ENCODE peak calls at places on chromosomes 7 and 10, in eight cellular contexts. One of them, this sample, is unnamed.

GRCh38 chr10:48924988-48925387 is 14.7 kb downstream of the LRRC18 start:
- DNase-seq in mucosa of descending colon: no peak
- DNase-seq in ovary: no peak
- DNase-seq in GM13976: no peak
- DNase-seq in body of pancreas: no peak
- DNase-seq in activated B cell treated with CpG ODN at 0.5 μM for 24 hours: no peak
- DNase-seq in tibial nerve: no peak
- DNase-seq in brain microvascular endothelial cell: no peak
- DNase-seq in this sample: no peak

GRCh38 chr10:61733358-61733940 is 70.7 kb downstream of the CABCOCO1 start:
- DNase-seq in mucosa of descending colon: peak; percentile 59
- DNase-seq in ovary: no peak
- DNase-seq in GM13976: peak; percentile 8
- DNase-seq in body of pancreas: peak; percentile 24
- DNase-seq in activated B cell treated with CpG ODN at 0.5 μM for 24 hours: no peak
- DNase-seq in tibial nerve: peak; percentile 49
- DNase-seq in brain microvascular endothelial cell: peak; percentile 45
- DNase-seq in this sample: no peak

GRCh38 chr7:123751816-123752215 is 3.0 kb upstream of the WASL start:
- DNase-seq in mucosa of descending colon: no peak
- DNase-seq in ovary: no peak
- DNase-seq in GM13976: no peak
- DNase-seq in body of pancreas: no peak
- DNase-seq in activated B cell treated with CpG ODN at 0.5 μM for 24 hours: no peak
- DNase-seq in tibial nerve: no peak
- DNase-seq in brain microvascular endothelial cell: no peak
- DNase-seq in this sample: no peak

GRCh38 chr7:94763268-94763667 is 107.3 kb upstream of the SGCE start:
- DNase-seq in mucosa of descending colon: no peak
- DNase-seq in ovary: no peak
- DNase-seq in GM13976: no peak
- DNase-seq in body of pancreas: no peak
- DNase-seq in activated B cell treated with CpG ODN at 0.5 μM for 24 hours: no peak
- DNase-seq in tibial nerve: no peak
- DNase-seq in brain microvascular endothelial cell: no peak
- DNase-seq in this sample: no peak

GRCh38 chr7:118696879-118697278 is 472.4 kb downstream of the ANKRD7 start:
- DNase-seq in mucosa of descending colon: no peak
- DNase-seq in ovary: no peak
- DNase-seq in GM13976: no peak
- DNase-seq in body of pancreas: no peak
- DNase-seq in activated B cell treated with CpG ODN at 0.5 μM for 24 hours: no peak
- DNase-seq in tibial nerve: no peak
- DNase-seq in brain microvascular endothelial cell: no peak
- DNase-seq in this sample: no peak

GRCh38 chr10:118977022-118977599 is 52.4 kb upstream of the NANOS1 start:
- DNase-seq in mucosa of descending colon: no peak
- DNase-seq in ovary: no peak
- DNase-seq in GM13976: no peak
- DNase-seq in body of pancreas: no peak
- DNase-seq in activated B cell treated with CpG ODN at 0.5 μM for 24 hours: no peak
- DNase-seq in tibial nerve: no peak
- DNase-seq in brain microvascular endothelial cell: no peak
- DNase-seq in this sample: no peak

GRCh38 chr10:21214329-21214728 is 311.2 kb downstream of the SKIDA1 start:
- DNase-seq in mucosa of descending colon: no peak
- DNase-seq in ovary: no peak
- DNase-seq in GM13976: no peak
- DNase-seq in body of pancreas: no peak
- DNase-seq in activated B cell treated with CpG ODN at 0.5 μM for 24 hours: no peak
- DNase-seq in tibial nerve: no peak
- DNase-seq in brain microvascular endothelial cell: no peak
- DNase-seq in this sample: no peak

GRCh38 chr10:132524443-132525285 is 12.9 kb upstream of the INPP5A start:
- DNase-seq in mucosa of descending colon: no peak
- DNase-seq in ovary: no peak
- DNase-seq in GM13976: no peak
- DNase-seq in body of pancreas: no peak
- DNase-seq in activated B cell treated with CpG ODN at 0.5 μM for 24 hours: peak; percentile 8
- DNase-seq in tibial nerve: no peak
- DNase-seq in brain microvascular endothelial cell: no peak
- DNase-seq in this sample: peak; percentile 3

GRCh38 chr10:5573968-5574641 is 49.3 kb downstream of the CALML3 start:
- DNase-seq in mucosa of descending colon: no peak
- DNase-seq in ovary: no peak
- DNase-seq in GM13976: no peak
- DNase-seq in body of pancreas: no peak
- DNase-seq in activated B cell treated with CpG ODN at 0.5 μM for 24 hours: no peak
- DNase-seq in tibial nerve: no peak
- DNase-seq in brain microvascular endothelial cell: no peak
- DNase-seq in this sample: no peak

GRCh38 chr7:151838861-151839381 is 38.0 kb downstream of the PRKAG2 start:
- DNase-seq in mucosa of descending colon: no peak
- DNase-seq in ovary: no peak
- DNase-seq in GM13976: peak; percentile 49
- DNase-seq in body of pancreas: no peak
- DNase-seq in activated B cell treated with CpG ODN at 0.5 μM for 24 hours: peak; percentile 49
- DNase-seq in tibial nerve: no peak
- DNase-seq in brain microvascular endothelial cell: no peak
- DNase-seq in this sample: no peak

GRCh38 chr7:134940711-134941110 is 45.6 kb upstream of the AGBL3 start:
- DNase-seq in mucosa of descending colon: no peak
- DNase-seq in ovary: no peak
- DNase-seq in GM13976: no peak
- DNase-seq in body of pancreas: no peak
- DNase-seq in activated B cell treated with CpG ODN at 0.5 μM for 24 hours: no peak
- DNase-seq in tibial nerve: no peak
- DNase-seq in brain microvascular endothelial cell: no peak
- DNase-seq in this sample: no peak

GRCh38 chr10:131803863-131804425 is 96.9 kb upstream of the PPP2R2D start:
- DNase-seq in mucosa of descending colon: no peak
- DNase-seq in ovary: no peak
- DNase-seq in GM13976: no peak
- DNase-seq in body of pancreas: no peak
- DNase-seq in activated B cell treated with CpG ODN at 0.5 μM for 24 hours: no peak
- DNase-seq in tibial nerve: no peak
- DNase-seq in brain microvascular endothelial cell: no peak
- DNase-seq in this sample: no peak

GRCh38 chr10:101485207-101485606 is 102.8 kb downstream of the POLL start:
- DNase-seq in mucosa of descending colon: no peak
- DNase-seq in ovary: no peak
- DNase-seq in GM13976: no peak
- DNase-seq in body of pancreas: no peak
- DNase-seq in activated B cell treated with CpG ODN at 0.5 μM for 24 hours: no peak
- DNase-seq in tibial nerve: no peak
- DNase-seq in brain microvascular endothelial cell: no peak
- DNase-seq in this sample: no peak

GRCh38 chr10:101484154-101484748 is 103.8 kb downstream of the POLL start:
- DNase-seq in mucosa of descending colon: no peak
- DNase-seq in ovary: no peak
- DNase-seq in GM13976: no peak
- DNase-seq in body of pancreas: no peak
- DNase-seq in activated B cell treated with CpG ODN at 0.5 μM for 24 hours: no peak
- DNase-seq in tibial nerve: no peak
- DNase-seq in brain microvascular endothelial cell: no peak
- DNase-seq in this sample: no peak

GRCh38 chr10:101489355-101489754 is 98.7 kb downstream of the POLL start:
- DNase-seq in mucosa of descending colon: no peak
- DNase-seq in ovary: no peak
- DNase-seq in GM13976: no peak
- DNase-seq in body of pancreas: no peak
- DNase-seq in activated B cell treated with CpG ODN at 0.5 μM for 24 hours: no peak
- DNase-seq in tibial nerve: no peak
- DNase-seq in brain microvascular endothelial cell: no peak
- DNase-seq in this sample: no peak

GRCh38 chr10:101482568-101482967 is 105.5 kb downstream of the POLL start:
- DNase-seq in mucosa of descending colon: no peak
- DNase-seq in ovary: no peak
- DNase-seq in GM13976: no peak
- DNase-seq in body of pancreas: no peak
- DNase-seq in activated B cell treated with CpG ODN at 0.5 μM for 24 hours: no peak
- DNase-seq in tibial nerve: no peak
- DNase-seq in brain microvascular endothelial cell: no peak
- DNase-seq in this sample: no peak

DNA sequence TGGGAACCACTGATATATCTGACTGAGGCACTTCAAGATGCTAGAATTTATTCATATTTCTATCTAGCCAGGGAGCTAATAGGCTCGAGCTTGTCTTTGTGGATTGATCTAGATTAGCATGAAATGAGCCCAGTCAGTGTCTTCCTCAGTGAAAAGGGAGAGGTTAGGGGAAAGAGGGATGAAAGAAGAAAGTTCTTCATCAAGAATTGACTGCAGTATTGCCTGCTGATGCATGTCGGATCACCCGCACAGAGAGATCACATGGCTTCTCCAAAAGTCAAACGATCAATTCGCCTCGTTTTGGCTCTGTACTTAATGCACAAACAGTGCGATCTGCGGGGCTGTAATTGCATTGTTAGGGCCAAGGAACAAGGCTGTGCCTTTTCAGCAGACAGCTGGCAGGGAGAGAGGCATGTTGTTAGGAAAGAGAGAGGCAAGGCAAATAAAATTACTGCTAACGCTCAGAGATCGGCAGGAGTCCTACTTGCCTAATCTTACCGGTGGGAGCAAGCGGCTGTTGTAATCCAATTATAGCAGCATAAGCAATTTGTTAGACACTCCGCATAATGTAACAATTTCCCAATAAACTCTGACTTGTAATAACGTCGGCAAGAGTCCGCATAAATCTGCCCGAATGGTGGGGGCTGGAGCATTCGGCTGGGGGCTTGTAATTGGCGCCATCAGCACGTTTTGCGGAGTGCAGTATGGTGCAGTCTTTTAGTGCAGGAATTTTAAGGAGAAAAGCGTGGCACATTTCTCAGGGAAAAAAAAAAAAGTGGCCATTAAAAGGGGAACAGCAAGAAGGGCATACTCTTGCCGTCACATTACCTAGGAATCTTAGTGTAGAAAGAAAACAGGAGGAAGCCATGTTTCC is 102.1 kb downstream of the POLL start:
- DNase-seq in mucosa of descending colon: peak; percentile 2
- DNase-seq in ovary: peak; percentile 26
- DNase-seq in GM13976: no peak
- DNase-seq in body of pancreas: no peak
- DNase-seq in activated B cell treated with CpG ODN at 0.5 μM for 24 hours: no peak
- DNase-seq in tibial nerve: no peak
- DNase-seq in brain microvascular endothelial cell: no peak
- DNase-seq in this sample: no peak
- TF ChIP-seq CTCF in mucosa of descending colon: no peak
- TF ChIP-seq CTCF in ovary: no peak
- TF ChIP-seq CTCF in GM13976: no peak
- TF ChIP-seq CTCF in body of pancreas: no peak
- TF ChIP-seq CTCF in activated B cell treated with CpG ODN at 0.5 μM for 24 hours: no peak
- TF ChIP-seq CTCF in tibial nerve: no peak
- TF ChIP-seq CTCF in brain microvascular endothelial cell: no peak
- TF ChIP-seq CTCF in this sample: no peak

GRCh38 chr7:149811221-149811620 is 27.0 kb upstream of the ZNF862 start:
- DNase-seq in mucosa of descending colon: no peak
- DNase-seq in ovary: no peak
- DNase-seq in GM13976: no peak
- DNase-seq in body of pancreas: no peak
- DNase-seq in activated B cell treated with CpG ODN at 0.5 μM for 24 hours: no peak
- DNase-seq in tibial nerve: no peak
- DNase-seq in brain microvascular endothelial cell: no peak
- DNase-seq in this sample: no peak
- TF ChIP-seq CTCF in mucosa of descending colon: no peak
- TF ChIP-seq CTCF in ovary: no peak
- TF ChIP-seq CTCF in GM13976: no peak
- TF ChIP-seq CTCF in body of pancreas: no peak
- TF ChIP-seq CTCF in activated B cell treated with CpG ODN at 0.5 μM for 24 hours: no peak
- TF ChIP-seq CTCF in tibial nerve: no peak
- TF ChIP-seq CTCF in brain microvascular endothelial cell: peak; percentile 56
- TF ChIP-seq CTCF in this sample: no peak

GRCh38 chr10:125700355-125700911 is 17.5 kb upstream of the TEX36 start:
- DNase-seq in mucosa of descending colon: no peak
- DNase-seq in ovary: no peak
- DNase-seq in GM13976: no peak
- DNase-seq in body of pancreas: no peak
- DNase-seq in activated B cell treated with CpG ODN at 0.5 μM for 24 hours: no peak
- DNase-seq in tibial nerve: no peak
- DNase-seq in brain microvascular endothelial cell: no peak
- DNase-seq in this sample: no peak
- TF ChIP-seq CTCF in mucosa of descending colon: no peak
- TF ChIP-seq CTCF in ovary: no peak
- TF ChIP-seq CTCF in GM13976: no peak
- TF ChIP-seq CTCF in body of pancreas: no peak
- TF ChIP-seq CTCF in activated B cell treated with CpG ODN at 0.5 μM for 24 hours: no peak
- TF ChIP-seq CTCF in tibial nerve: no peak
- TF ChIP-seq CTCF in brain microvascular endothelial cell: no peak
- TF ChIP-seq CTCF in this sample: no peak

GRCh38 chr10:84212015-84212414 is 13.3 kb downstream of the LRIT2 start:
- DNase-seq in mucosa of descending colon: no peak
- DNase-seq in ovary: no peak
- DNase-seq in GM13976: no peak
- DNase-seq in body of pancreas: no peak
- DNase-seq in activated B cell treated with CpG ODN at 0.5 μM for 24 hours: no peak
- DNase-seq in tibial nerve: no peak
- DNase-seq in brain microvascular endothelial cell: no peak
- DNase-seq in this sample: no peak

GRCh38 chr10:84214046-84214572 is 11.2 kb downstream of the LRIT2 start:
- DNase-seq in mucosa of descending colon: no peak
- DNase-seq in ovary: no peak
- DNase-seq in GM13976: no peak
- DNase-seq in body of pancreas: no peak
- DNase-seq in activated B cell treated with CpG ODN at 0.5 μM for 24 hours: no peak
- DNase-seq in tibial nerve: no peak
- DNase-seq in brain microvascular endothelial cell: no peak
- DNase-seq in this sample: no peak

GRCh38 chr10:84216834-84217233 is 8.5 kb downstream of the LRIT2 start:
- DNase-seq in mucosa of descending colon: no peak
- DNase-seq in ovary: no peak
- DNase-seq in GM13976: no peak
- DNase-seq in body of pancreas: no peak
- DNase-seq in activated B cell treated with CpG ODN at 0.5 μM for 24 hours: no peak
- DNase-seq in tibial nerve: no peak
- DNase-seq in brain microvascular endothelial cell: no peak
- DNase-seq in this sample: no peak

GRCh38 chr10:84213076-84213475 is 12.3 kb downstream of the LRIT2 start:
- DNase-seq in mucosa of descending colon: no peak
- DNase-seq in ovary: no peak
- DNase-seq in GM13976: no peak
- DNase-seq in body of pancreas: no peak
- DNase-seq in activated B cell treated with CpG ODN at 0.5 μM for 24 hours: no peak
- DNase-seq in tibial nerve: no peak
- DNase-seq in brain microvascular endothelial cell: no peak
- DNase-seq in this sample: no peak

DNA sequence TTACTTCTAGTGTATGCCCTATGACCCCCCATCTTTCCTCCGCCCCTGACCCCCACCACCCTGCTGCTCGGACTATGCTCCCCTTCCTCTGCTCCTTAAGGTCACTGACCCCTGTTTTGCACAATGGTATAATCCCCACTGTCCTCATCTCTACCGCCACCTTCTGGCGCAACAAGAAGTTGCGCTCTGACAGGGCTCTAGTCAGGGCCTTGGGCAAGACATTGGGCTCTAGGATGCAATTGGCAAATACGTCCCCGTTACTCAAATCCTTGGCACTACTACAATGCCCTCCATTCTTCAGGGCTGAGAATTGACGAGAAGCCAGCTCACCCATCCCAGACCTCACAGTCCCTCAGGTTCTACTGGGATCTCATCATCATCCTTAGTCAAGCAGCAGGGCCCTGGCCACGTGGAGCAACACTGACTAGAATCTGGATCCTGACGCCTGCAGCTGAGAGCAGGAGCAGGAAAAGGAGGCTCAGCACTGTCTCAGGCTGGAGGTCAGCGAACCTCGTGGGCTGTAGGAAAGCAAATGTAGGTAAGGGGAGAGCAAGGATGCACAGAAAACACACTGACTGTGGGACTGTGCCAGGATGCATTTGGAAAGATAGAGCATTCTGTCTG is 10.6 kb downstream of the LRIT2 start:
- DNase-seq in mucosa of descending colon: peak; percentile 56
- DNase-seq in ovary: no peak
- DNase-seq in GM13976: peak; percentile 74
- DNase-seq in body of pancreas: no peak
- DNase-seq in activated B cell treated with CpG ODN at 0.5 μM for 24 hours: no peak
- DNase-seq in tibial nerve: no peak
- DNase-seq in brain microvascular endothelial cell: no peak
- DNase-seq in this sample: no peak
- TF ChIP-seq CTCF in mucosa of descending colon: peak; percentile 44
- TF ChIP-seq CTCF in ovary: no peak
- TF ChIP-seq CTCF in GM13976: peak; percentile 65
- TF ChIP-seq CTCF in body of pancreas: no peak
- TF ChIP-seq CTCF in activated B cell treated with CpG ODN at 0.5 μM for 24 hours: no peak
- TF ChIP-seq CTCF in tibial nerve: peak; percentile 24
- TF ChIP-seq CTCF in brain microvascular endothelial cell: peak; percentile 54
- TF ChIP-seq CTCF in this sample: no peak

This sample was measured in omental fat pad.